ENCODE peak calls at places on chromosome 2, in six cellular contexts. One of them, this sample, is unnamed.
A peak's percentile ranks its signal among the peaks of the same experiment; 100 is the strongest.

GRCh38 chr2:121036226-121036692 is 248.7 kb downstream of the TFCP2L1 start:
- DNase-seq in neuronal stem cell: no peak
- DNase-seq in CD4-positive, alpha-beta T cell: no peak
- DNase-seq in GM12865: no peak
- DNase-seq in COR-L47: peak; percentile 93
- DNase-seq in RPMI7951: no peak
- DNase-seq in this sample: no peak

GRCh38 chr2:241885701-241886643 is 16.4 kb downstream of the RTP5 start:
- DNase-seq in CD4-positive, alpha-beta T cell: no peak
- DNase-seq in neuronal stem cell: no peak
- DNase-seq in COR-L47: no peak
- DNase-seq in GM12865: peak; percentile 55
- DNase-seq in RPMI7951: no peak
- DNase-seq in this sample: peak; percentile 13

GRCh38 chr2:43225788-43226557 is 433 bp downstream of the ZFP36L2 start:
- DNase-seq in neuronal stem cell: peak; percentile 75
- DNase-seq in CD4-positive, alpha-beta T cell: peak; percentile 51
- DNase-seq in RPMI7951: peak; percentile 79
- DNase-seq in COR-L47: peak; percentile 25
- DNase-seq in GM12865: peak; percentile 89
- DNase-seq in this sample: peak; percentile 57

GRCh38 chr2:74516650-74517049 is 2.4 kb downstream of the TLX2 start:
- DNase-seq in RPMI7951: no peak
- DNase-seq in COR-L47: no peak
- DNase-seq in GM12865: no peak
- DNase-seq in neuronal stem cell: no peak
- DNase-seq in CD4-positive, alpha-beta T cell: no peak
- DNase-seq in this sample: no peak

GRCh38 chr2:30691091-30691947 is 115.9 kb downstream of the CAPN13 start:
- DNase-seq in COR-L47: no peak
- DNase-seq in CD4-positive, alpha-beta T cell: no peak
- DNase-seq in GM12865: no peak
- DNase-seq in neuronal stem cell: no peak
- DNase-seq in RPMI7951: no peak
- DNase-seq in this sample: no peak

GRCh38 chr2:76672798-76673197 is 849.4 kb downstream of the LRRTM4 start:
- DNase-seq in RPMI7951: no peak
- DNase-seq in GM12865: no peak
- DNase-seq in CD4-positive, alpha-beta T cell: no peak
- DNase-seq in neuronal stem cell: no peak
- DNase-seq in COR-L47: no peak
- DNase-seq in this sample: no peak

GRCh38 chr2:189347540-189347939 is 93.7 kb upstream of the WDR75 start:
- DNase-seq in CD4-positive, alpha-beta T cell: no peak
- DNase-seq in neuronal stem cell: no peak
- DNase-seq in RPMI7951: peak; percentile 94
- DNase-seq in GM12865: peak; percentile 67
- DNase-seq in COR-L47: peak; percentile 24
- DNase-seq in this sample: peak; percentile 93

GRCh38 chr2:108960006-108960405 is 29.0 kb downstream of the EDAR start:
- DNase-seq in CD4-positive, alpha-beta T cell: no peak
- DNase-seq in COR-L47: no peak
- DNase-seq in GM12865: no peak
- DNase-seq in neuronal stem cell: no peak
- DNase-seq in RPMI7951: no peak
- DNase-seq in this sample: no peak

GRCh38 chr2:168465594-168465993 is 9.5 kb downstream of the CERS6 start:
- DNase-seq in GM12865: peak; percentile 45
- DNase-seq in CD4-positive, alpha-beta T cell: no peak
- DNase-seq in COR-L47: no peak
- DNase-seq in RPMI7951: no peak
- DNase-seq in neuronal stem cell: no peak
- DNase-seq in this sample: peak; percentile 17

GRCh38 chr2:7436096-7436906 is 519.1 kb downstream of the RNF144A start:
- DNase-seq in CD4-positive, alpha-beta T cell: no peak
- DNase-seq in COR-L47: no peak
- DNase-seq in RPMI7951: no peak
- DNase-seq in GM12865: peak; percentile 29
- DNase-seq in neuronal stem cell: no peak
- DNase-seq in this sample: no peak

GRCh38 chr2:88027709-88028389 is 11.5 kb upstream of the RNU2-63P start:
- DNase-seq in COR-L47: no peak
- DNase-seq in neuronal stem cell: no peak
- DNase-seq in CD4-positive, alpha-beta T cell: no peak
- DNase-seq in RPMI7951: no peak
- DNase-seq in GM12865: no peak
- DNase-seq in this sample: no peak

GRCh38 chr2:187527262-187527661 is 27.0 kb downstream of the TFPI start:
- DNase-seq in GM12865: no peak
- DNase-seq in CD4-positive, alpha-beta T cell: no peak
- DNase-seq in COR-L47: no peak
- DNase-seq in RPMI7951: peak; percentile 37
- DNase-seq in neuronal stem cell: no peak
- DNase-seq in this sample: peak; percentile 39

GRCh38 chr2:199366406-199366805 is 91.3 kb downstream of the SATB2 start:
- DNase-seq in CD4-positive, alpha-beta T cell: no peak
- DNase-seq in RPMI7951: no peak
- DNase-seq in GM12865: no peak
- DNase-seq in COR-L47: no peak
- DNase-seq in neuronal stem cell: no peak
- DNase-seq in this sample: no peak

GRCh38 chr2:58553937-58554336 is 312.8 kb upstream of the FANCL start:
- DNase-seq in COR-L47: no peak
- DNase-seq in neuronal stem cell: no peak
- DNase-seq in RPMI7951: no peak
- DNase-seq in GM12865: peak; percentile 21
- DNase-seq in CD4-positive, alpha-beta T cell: no peak
- DNase-seq in this sample: no peak

GRCh38 chr2:242029422-242030225 is 160.1 kb downstream of the RTP5 start:
- DNase-seq in CD4-positive, alpha-beta T cell: no peak
- DNase-seq in RPMI7951: no peak
- DNase-seq in GM12865: no peak
- DNase-seq in neuronal stem cell: no peak
- DNase-seq in COR-L47: no peak
- DNase-seq in this sample: no peak

GRCh38 chr2:151363709-151364108 is 6.3 kb downstream of the TNFAIP6 start:
- DNase-seq in COR-L47: no peak
- DNase-seq in CD4-positive, alpha-beta T cell: no peak
- DNase-seq in neuronal stem cell: no peak
- DNase-seq in GM12865: peak; percentile 91
- DNase-seq in RPMI7951: no peak
- DNase-seq in this sample: peak; percentile 45